ENCODE peak calls at places on chromosomes 12 and 14, in nine cellular contexts. T is DMS 273 treated with DMSO at 0.1 percent for 48 hours; C is thyroid gland; K is CD4-positive, alpha-beta T cell; D is amniotic stem cell; O is ecto neural progenitor cell; H is bronchial epithelial cell; G is stimulated activated CD4-positive, alpha-beta T cell treated with anti-CD3 and anti-CD28 coated beads, Interleukin-12 subunit alpha, Interleukin-12 subunit beta, amount 100 ng/mL, for 4 hours; S is HS-27A. R is an unnamed sample.
A peak's percentile ranks its signal among the peaks of the same experiment; 100 is the strongest.

GRCh38 chr14:20499881-20500280 is 5.5 kb upstream of the RNASE10 start:
- DNase-seq in H (no peak), O (no peak), D (no peak), S (no peak), T (no peak), G (no peak), C (no peak), K (no peak), R (no peak)

GRCh38 chr14:35301334-35302210 is 9.4 kb downstream of the PSMA6 start:
- DNase-seq in O (no peak), D (no peak), C (no peak), H (no peak), G (no peak), T (no peak), K (no peak), S (no peak), R (no peak)

GRCh38 chr12:3686463-3686862 is 66.4 kb downstream of the CRACR2A start:
- DNase-seq in H (no peak), O (no peak), K (no peak), G (no peak), S (no peak), C (no peak), D (no peak), T (no peak), R (no peak)

GRCh38 chr14:80781968-80782367 is 159.6 kb downstream of the CEP128 start:
- DNase-seq in D (no peak), T (no peak), H (peak; percentile 23), C (no peak), S (no peak), G (no peak), K (no peak), O (no peak), R (no peak)

GRCh38 chr12:24948452-24948815 is 467 bp downstream of the BCAT1 start:
- DNase-seq in D (no peak), K (no peak), T (no peak), O (no peak), S (no peak), H (peak; percentile 23), C (no peak), G (peak; percentile 25), R (no peak)

GRCh38 chr12:30830751-30831150 is 76.0 kb upstream of the CAPRIN2 start:
- DNase-seq in T (no peak), S (no peak), O (no peak), H (no peak), G (no peak), K (no peak), D (no peak), C (no peak), R (no peak)

GRCh38 chr14:106459971-106460730 is 933.8 kb downstream of the TMEM121 start:
- DNase-seq in D (no peak), G (peak; percentile 67), S (no peak), H (no peak), C (no peak), O (no peak), K (peak; percentile 52), T (no peak), R (no peak)

GRCh38 chr12:40833818-40834217 is 141.6 kb downstream of the CNTN1 start:
- DNase-seq in O (no peak), T (no peak), G (no peak), S (no peak), C (no peak), D (no peak), K (no peak), H (no peak), R (no peak)

GRCh38 chr12:26936559-26937442 is 980 bp downstream of the INTS13 start:
- DNase-seq in K (no peak), H (peak; percentile 13), D (no peak), C (no peak), O (no peak), T (no peak), S (no peak), G (no peak), R (no peak)

GRCh38 chr14:77980475-77981321 is 180.8 kb downstream of the ADCK1 start:
- DNase-seq in D (no peak), K (no peak), T (peak; percentile 36), C (peak; percentile 93), O (peak; percentile 64), S (no peak), G (no peak), H (peak; percentile 34), R (no peak)

GRCh38 chr14:91892918-91893527 is 25.7 kb upstream of the TC2N start:
- DNase-seq in H (no peak), O (no peak), K (peak; percentile 23), C (no peak), S (no peak), D (no peak), G (no peak), T (no peak), R (no peak)

GRCh38 chr12:130476451-130476850 is 138.8 kb downstream of the PIWIL1 start:
- DNase-seq in T (no peak), S (no peak), O (no peak), D (no peak), K (no peak), H (no peak), G (no peak), C (no peak), R (no peak)

R was measured in NCI-H1105.